ENCODE peak calls at places on chromosome 1, in four cellular contexts. E, R, N and K are unnamed samples.

GRCh38 chr1:41905103-41905675 is 13.5 kb downstream of the HIVEP3 start:
- DNase-seq in E (no peak), R (no peak), N (no peak), K (no peak)

GRCh38 chr1:236016782-236017400 is 48.0 kb downstream of the NID1 start:
- DNase-seq in E (no peak), R (no peak), N (no peak), K (no peak)

GRCh38 chr1:175207971-175208370 is 15.4 kb upstream of the KIAA0040 start:
- DNase-seq in E (no peak), R (peak), N (peak), K (peak)

GRCh38 chr1:207670997-207671396 is 26.1 kb downstream of the CR1L start:
- DNase-seq in E (no peak), R (no peak), N (no peak), K (no peak)

GRCh38 chr1:52727114-52727586 is 897 bp downstream of the ZYG11B start:
- DNase-seq in E (no peak), R (no peak), N (no peak), K (no peak)

GRCh38 chr1:87800006-87800405 is 471.3 kb downstream of the LMO4 start:
- DNase-seq in E (no peak), R (no peak), N (no peak), K (no peak)

GRCh38 chr1:235404190-235404589 is 37.0 kb downstream of the TBCE start:
- DNase-seq in E (no peak), R (no peak), N (no peak), K (no peak)

GRCh38 chr1:247332215-247332900 is 691 bp upstream of the ZNF496 start:
- DNase-seq in E (no peak), R (peak), N (no peak), K (peak)

GRCh38 chr1:166039805-166040204 is 127.0 kb downstream of the FAM78B start:
- DNase-seq in E (no peak), R (no peak), N (no peak), K (no peak)

GRCh38 chr1:110463695-110464094 is 12.7 kb downstream of the PROK1 start:
- DNase-seq in E (no peak), R (no peak), N (no peak), K (no peak)

GRCh38 chr1:231629132-231629531 is 2.5 kb downstream of the DISC1 start:
- DNase-seq in E (peak), R (no peak), N (no peak), K (no peak)

GRCh38 chr1:28668191-28668955 is at the start of gene GMEB1:
- DNase-seq in E (peak), R (peak), N (peak), K (peak)

GRCh38 chr1:164560076-164560475 is 1.1 kb downstream of the PBX1 start:
- DNase-seq in E (peak), R (peak), N (no peak), K (no peak)